ENCODE peak calls at places on chromosomes 1 and 21, in six cellular contexts. Q is AG09309, N is osteoblast, M is myocyte, E is left lung, S is GM12892. P is an unnamed sample.
A peak's percentile ranks its signal among the peaks of the same experiment; 100 is the strongest.

GRCh38 chr1:233060595-233060994 is 110.2 kb downstream of the NTPCR start:
- DNase-seq in M (no peak), N (no peak), E (no peak), Q (no peak), S (no peak), P (no peak)

GRCh38 chr21:27206368-27206982 is 239.6 kb upstream of the ADAMTS5 start:
- DNase-seq in Q (no peak), N (no peak), M (peak; percentile 80), E (no peak), S (no peak), P (no peak)

GRCh38 chr1:247530785-247531184 is 5.5 kb downstream of the OR2C3 start:
- DNase-seq in M (no peak), S (no peak), E (peak; percentile 66), Q (no peak), N (no peak), P (no peak)

GRCh38 chr1:110239491-110240430 is 29.6 kb downstream of the KCNC4 start:
- DNase-seq in N (no peak), Q (no peak), E (no peak), S (no peak), M (no peak), P (no peak)

GRCh38 chr1:15038232-15039016 is 115.1 kb upstream of the TMEM51 start:
- DNase-seq in E (no peak), N (no peak), S (no peak), M (peak; percentile 28), Q (no peak), P (no peak)

GRCh38 chr1:155920717-155921116 is 9.6 kb upstream of the RIT1 start:
- DNase-seq in M (no peak), S (no peak), E (no peak), Q (no peak), N (no peak), P (no peak)

GRCh38 chr21:44304846-44305245 is 5.0 kb downstream of the PFKL start:
- DNase-seq in M (no peak), Q (no peak), S (no peak), N (peak; percentile 97), E (no peak), P (no peak)

GRCh38 chr1:2598329-2598931 is 11.9 kb downstream of the PRXL2B start:
- DNase-seq in M (no peak), N (peak; percentile 78), S (no peak), E (peak; percentile 43), Q (no peak), P (no peak)

GRCh38 chr1:185595835-185596667 is 138.1 kb upstream of the HMCN1 start:
- DNase-seq in M (peak; percentile 54), E (no peak), Q (no peak), S (peak; percentile 10), N (peak; percentile 54), P (no peak)

GRCh38 chr1:168499094-168500049 is 44.4 kb downstream of the XCL2 start:
- DNase-seq in N (no peak), M (no peak), E (no peak), Q (no peak), S (no peak), P (no peak)

GRCh38 chr21:45640888-45641479 is 2.5 kb upstream of the PCBP3 start:
- DNase-seq in N (peak; percentile 86), E (no peak), S (no peak), Q (no peak), M (no peak), P (no peak)

GRCh38 chr21:45386336-45386727 is 18.6 kb upstream of the COL18A1 start:
- DNase-seq in M (no peak), E (peak; percentile 64), Q (no peak), N (no peak), S (no peak), P (no peak)

GRCh38 chr1:51215169-51215568 is 20.9 kb upstream of the RNF11 start:
- DNase-seq in Q (no peak), N (peak; percentile 27), E (no peak), S (no peak), M (no peak), P (no peak)

GRCh38 chr1:33349081-33349759 is 28.3 kb upstream of the A3GALT2 start:
- DNase-seq in M (peak; percentile 64), E (peak; percentile 92), N (peak; percentile 95), Q (no peak), S (peak; percentile 51), P (no peak)

GRCh38 chr1:206489980-206490534 is 17.3 kb upstream of the RASSF5 start:
- DNase-seq in N (peak; percentile 98), Q (no peak), S (peak; percentile 87), M (peak; percentile 70), E (peak; percentile 89), P (peak; percentile 62)

GRCh38 chr1:8671313-8671917 is 146.0 kb downstream of the RERE start:
- DNase-seq in Q (peak; percentile 41), M (peak; percentile 74), N (peak; percentile 81), S (peak; percentile 25), E (no peak), P (no peak)

GRCh38 chr21:37758997-37759396 is 157.3 kb downstream of the KCNJ6 start:
- DNase-seq in Q (no peak), N (peak; percentile 92), S (peak; percentile 30), M (peak; percentile 73), E (peak; percentile 78), P (no peak)

GRCh38 chr1:152347116-152347728 is 12.6 kb downstream of the FLG2 start:
- DNase-seq in E (no peak), N (no peak), Q (peak; percentile 10), M (peak; percentile 81), S (no peak), P (no peak)

GRCh38 chr1:64215576-64215975 is 12.2 kb downstream of the UBE2U start:
- DNase-seq in S (no peak), E (no peak), Q (no peak), N (no peak), M (no peak), P (no peak)

GRCh38 chr1:40479156-40479555 is 2.1 kb downstream of the ZFP69 start:
- DNase-seq in S (no peak), E (no peak), M (no peak), Q (no peak), N (no peak), P (no peak)

GRCh38 chr1:9689971-9690381 is 38.4 kb downstream of the PIK3CD start:
- DNase-seq in S (no peak), Q (no peak), E (peak; percentile 83), N (peak; percentile 78), M (peak; percentile 40), P (no peak)

GRCh38 chr1:20403423-20404145 is 82.4 kb downstream of the CAMK2N1 start:
- DNase-seq in S (no peak), Q (no peak), E (no peak), N (no peak), M (no peak), P (no peak)

GRCh38 chr1:64183985-64184440 is 19.4 kb upstream of the UBE2U start:
- DNase-seq in S (no peak), N (no peak), M (no peak), E (no peak), Q (peak; percentile 63), P (peak; percentile 56)

P was measured in T1000.